ENCODE peak calls at places on chromosomes 7 and 10, in four cellular contexts. B is EH, N is H54, L is ACHN. R is an unnamed sample.

GRCh38 chr10:56605043-56605442 is 244.0 kb upstream of the ZWINT start:
- DNase-seq in N (no peak), B (no peak), L (peak), R (no peak)

GRCh38 chr7:130814753-130815152 is 80.7 kb upstream of the KLF14 start:
- DNase-seq in B (peak), L (peak), N (peak), R (no peak)

GRCh38 chr7:48035967-48036478 is 680 bp downstream of the C7orf57 start:
- DNase-seq in B (peak), L (peak), N (no peak), R (peak)

GRCh38 chr7:136883046-136883445 is 14.6 kb downstream of the CHRM2 start:
- DNase-seq in N (no peak), L (no peak), B (no peak), R (no peak)

GRCh38 chr10:119541046-119541445 is 1.5 kb downstream of the RGS10 start:
- DNase-seq in N (no peak), B (peak), L (peak), R (no peak)

GRCh38 chr10:124298891-124299290 is 119.8 kb downstream of the OAT start:
- DNase-seq in B (no peak), N (no peak), L (no peak), R (no peak)

GRCh38 chr7:23261843-23262452 is 15.4 kb downstream of the GPNMB start:
- DNase-seq in L (peak), B (peak), N (peak), R (peak)

GRCh38 chr7:31092606-31093005 is 40.5 kb downstream of the ADCYAP1R1 start:
- DNase-seq in B (no peak), N (no peak), L (no peak), R (no peak)

GRCh38 chr10:35639021-35639521 is 3.0 kb downstream of the FZD8 start:
- DNase-seq in L (no peak), N (no peak), B (no peak), R (no peak)

GRCh38 chr7:101216860-101217387 is 457 bp downstream of the PLOD3 start:
- DNase-seq in B (no peak), N (no peak), L (no peak), R (no peak)

GRCh38 chr10:69500864-69501468 is 49.7 kb downstream of the TSPAN15 start:
- DNase-seq in B (no peak), N (no peak), L (no peak), R (no peak)

GRCh38 chr7:1742555-1743303 is 72.7 kb downstream of the ELFN1 start:
- DNase-seq in N (peak), L (no peak), B (peak), R (no peak)

GRCh38 chr10:44880090-44880715 is 30.9 kb upstream of the TMEM72 start:
- DNase-seq in N (no peak), B (no peak), L (no peak), R (no peak)

GRCh38 chr10:130409346-130409745 is 273.2 kb downstream of the GLRX3 start:
- DNase-seq in N (no peak), B (no peak), L (no peak), R (no peak)

GRCh38 chr10:69629897-69630650 is at the start of gene FAM241B:
- DNase-seq in L (peak), N (peak), B (peak), R (peak)

GRCh38 chr7:93354815-93355214 is 122.6 kb downstream of the VPS50 start:
- DNase-seq in N (no peak), B (no peak), L (no peak), R (no peak)

R was measured in MG63.